ENCODE peak calls at places on chromosomes 12 and 14, in nine cellular contexts. One of them, this sample, is unnamed. For H3K36me3 and H3K27me3, the result is how much of the 10 kb centered on the place peaks cover.

GRCh38 chr12:57242329-57242690 is 8.7 kb downstream of the STAC3 start:
- DNase-seq in bronchial epithelial cell: no peak
- DNase-seq in RWPE2: peak
- DNase-seq in CD4-positive, CD25-positive, alpha-beta regulatory T cell: peak
- DNase-seq in Panc1: no peak
- DNase-seq in CD8-positive, alpha-beta T cell: no peak
- DNase-seq in fibroblast of lung: no peak
- DNase-seq in aorta: no peak
- DNase-seq in mesendoderm: no peak
- DNase-seq in this sample: no peak

GRCh38 chr12:14810953-14811483 is 3.0 kb downstream of the SMCO3 start:
- DNase-seq in bronchial epithelial cell: peak
- DNase-seq in RWPE2: no peak
- DNase-seq in CD4-positive, CD25-positive, alpha-beta regulatory T cell: peak
- DNase-seq in Panc1: no peak
- DNase-seq in CD8-positive, alpha-beta T cell: no peak
- DNase-seq in fibroblast of lung: peak
- DNase-seq in aorta: no peak
- DNase-seq in mesendoderm: peak
- DNase-seq in this sample: no peak

GRCh38 chr14:76924363-76925151 is 98.3 kb downstream of the LRRC74A start:
- DNase-seq in bronchial epithelial cell: no peak
- DNase-seq in RWPE2: no peak
- DNase-seq in CD4-positive, CD25-positive, alpha-beta regulatory T cell: peak
- DNase-seq in Panc1: no peak
- DNase-seq in CD8-positive, alpha-beta T cell: no peak
- DNase-seq in fibroblast of lung: peak
- DNase-seq in aorta: no peak
- DNase-seq in mesendoderm: peak
- DNase-seq in this sample: no peak

GRCh38 chr12:11920231-11920630 is 150.5 kb upstream of the BCL2L14 start:
- DNase-seq in bronchial epithelial cell: no peak
- DNase-seq in RWPE2: no peak
- DNase-seq in CD4-positive, CD25-positive, alpha-beta regulatory T cell: no peak
- DNase-seq in Panc1: no peak
- DNase-seq in CD8-positive, alpha-beta T cell: no peak
- DNase-seq in fibroblast of lung: peak
- DNase-seq in aorta: no peak
- DNase-seq in mesendoderm: no peak
- DNase-seq in this sample: no peak

GRCh38 chr14:66003082-66003740 is 483.0 kb upstream of the CCDC196 start:
- DNase-seq in bronchial epithelial cell: peak
- DNase-seq in RWPE2: no peak
- DNase-seq in CD4-positive, CD25-positive, alpha-beta regulatory T cell: no peak
- DNase-seq in Panc1: no peak
- DNase-seq in CD8-positive, alpha-beta T cell: no peak
- DNase-seq in fibroblast of lung: no peak
- DNase-seq in aorta: no peak
- DNase-seq in mesendoderm: no peak
- DNase-seq in this sample: peak

GRCh38 chr12:79844693-79845092 is 90.2 kb downstream of the PPP1R12A start:
- DNase-seq in bronchial epithelial cell: peak
- DNase-seq in RWPE2: no peak
- DNase-seq in CD4-positive, CD25-positive, alpha-beta regulatory T cell: no peak
- DNase-seq in Panc1: no peak
- DNase-seq in CD8-positive, alpha-beta T cell: no peak
- DNase-seq in fibroblast of lung: peak
- DNase-seq in aorta: no peak
- DNase-seq in mesendoderm: peak
- DNase-seq in this sample: no peak

GRCh38 chr12:28536088-28536487 is 345.8 kb downstream of the CCDC91 start:
- DNase-seq in bronchial epithelial cell: peak
- DNase-seq in RWPE2: no peak
- DNase-seq in CD4-positive, CD25-positive, alpha-beta regulatory T cell: no peak
- DNase-seq in Panc1: no peak
- DNase-seq in CD8-positive, alpha-beta T cell: no peak
- DNase-seq in fibroblast of lung: peak
- DNase-seq in aorta: no peak
- DNase-seq in mesendoderm: no peak
- DNase-seq in this sample: no peak

GRCh38 chr12:125633686-125634085 is 568.5 kb downstream of the AACS start:
- DNase-seq in bronchial epithelial cell: peak
- DNase-seq in RWPE2: no peak
- DNase-seq in CD4-positive, CD25-positive, alpha-beta regulatory T cell: no peak
- DNase-seq in Panc1: no peak
- DNase-seq in CD8-positive, alpha-beta T cell: no peak
- DNase-seq in fibroblast of lung: no peak
- DNase-seq in aorta: no peak
- DNase-seq in mesendoderm: peak
- DNase-seq in this sample: no peak

GRCh38 chr12:88579941-88580871 is at the start of gene KITLG:
- DNase-seq in bronchial epithelial cell: peak
- DNase-seq in RWPE2: peak
- DNase-seq in CD4-positive, CD25-positive, alpha-beta regulatory T cell: peak
- DNase-seq in Panc1: no peak
- DNase-seq in CD8-positive, alpha-beta T cell: no peak
- DNase-seq in fibroblast of lung: peak
- DNase-seq in aorta: peak
- DNase-seq in mesendoderm: peak
- DNase-seq in this sample: peak

GRCh38 chr14:93317836-93318807 is 14.7 kb downstream of the BTBD7 start:
- DNase-seq in bronchial epithelial cell: peak
- DNase-seq in RWPE2: no peak
- DNase-seq in CD4-positive, CD25-positive, alpha-beta regulatory T cell: no peak
- DNase-seq in Panc1: no peak
- DNase-seq in CD8-positive, alpha-beta T cell: no peak
- DNase-seq in fibroblast of lung: peak
- DNase-seq in aorta: no peak
- DNase-seq in mesendoderm: peak
- DNase-seq in this sample: no peak

GRCh38 chr14:71591929-71592328 is 340.3 kb upstream of the RGS6 start:
- DNase-seq in bronchial epithelial cell: peak
- DNase-seq in RWPE2: no peak
- DNase-seq in CD4-positive, CD25-positive, alpha-beta regulatory T cell: peak
- DNase-seq in Panc1: peak
- DNase-seq in CD8-positive, alpha-beta T cell: no peak
- DNase-seq in fibroblast of lung: peak
- DNase-seq in aorta: no peak
- DNase-seq in mesendoderm: no peak
- DNase-seq in this sample: no peak

GRCh38 chr14:67365476-67365875 is 5.3 kb downstream of the EIF2S1 start:
- DNase-seq in bronchial epithelial cell: no peak
- DNase-seq in RWPE2: no peak
- DNase-seq in CD4-positive, CD25-positive, alpha-beta regulatory T cell: no peak
- DNase-seq in Panc1: no peak
- DNase-seq in CD8-positive, alpha-beta T cell: no peak
- DNase-seq in fibroblast of lung: no peak
- DNase-seq in aorta: no peak
- DNase-seq in mesendoderm: no peak
- DNase-seq in this sample: no peak

GRCh38 chr14:67373347-67373746 is 13.2 kb downstream of the EIF2S1 start:
- DNase-seq in bronchial epithelial cell: no peak
- DNase-seq in RWPE2: no peak
- DNase-seq in CD4-positive, CD25-positive, alpha-beta regulatory T cell: peak
- DNase-seq in Panc1: no peak
- DNase-seq in CD8-positive, alpha-beta T cell: no peak
- DNase-seq in fibroblast of lung: no peak
- DNase-seq in aorta: no peak
- DNase-seq in mesendoderm: no peak
- DNase-seq in this sample: no peak

GRCh38 chr14:67372833-67373232 is 12.7 kb downstream of the EIF2S1 start:
- DNase-seq in bronchial epithelial cell: no peak
- DNase-seq in RWPE2: no peak
- DNase-seq in CD4-positive, CD25-positive, alpha-beta regulatory T cell: no peak
- DNase-seq in Panc1: no peak
- DNase-seq in CD8-positive, alpha-beta T cell: no peak
- DNase-seq in fibroblast of lung: no peak
- DNase-seq in aorta: no peak
- DNase-seq in mesendoderm: no peak
- DNase-seq in this sample: no peak

GRCh38 chr14:67371247-67372148 is 11.4 kb downstream of the EIF2S1 start:
- DNase-seq in bronchial epithelial cell: no peak
- DNase-seq in RWPE2: no peak
- DNase-seq in CD4-positive, CD25-positive, alpha-beta regulatory T cell: no peak
- DNase-seq in Panc1: no peak
- DNase-seq in CD8-positive, alpha-beta T cell: no peak
- DNase-seq in fibroblast of lung: peak
- DNase-seq in aorta: no peak
- DNase-seq in mesendoderm: no peak
- DNase-seq in this sample: no peak

DNA sequence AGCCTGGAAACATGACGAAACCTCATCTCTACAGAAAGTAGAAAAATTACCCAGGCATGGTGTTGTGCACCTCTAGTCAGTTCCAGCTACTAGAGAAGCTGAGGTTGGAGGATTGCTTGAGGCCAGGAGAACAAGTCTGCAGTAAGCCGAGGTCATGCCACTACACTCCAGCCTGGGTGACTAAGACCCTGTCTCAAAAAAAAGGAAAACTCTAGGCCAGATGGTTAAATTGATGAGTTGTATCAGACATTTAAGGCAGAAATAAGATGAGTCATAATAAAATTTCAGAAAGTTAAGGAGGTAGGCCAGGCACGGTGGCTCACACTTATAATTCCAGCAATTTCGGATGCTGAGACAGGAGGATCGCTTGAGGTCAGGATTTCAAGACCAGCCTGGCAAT is 10.7 kb downstream of the EIF2S1 start:
- DNase-seq in bronchial epithelial cell: no peak
- DNase-seq in RWPE2: no peak
- DNase-seq in CD4-positive, CD25-positive, alpha-beta regulatory T cell: no peak
- DNase-seq in Panc1: no peak
- DNase-seq in CD8-positive, alpha-beta T cell: no peak
- DNase-seq in fibroblast of lung: no peak
- DNase-seq in aorta: no peak
- DNase-seq in mesendoderm: no peak
- DNase-seq in this sample: no peak
- H3K36me3 ChIP-seq in bronchial epithelial cell: under half
- H3K36me3 ChIP-seq in RWPE2: half or more
- H3K36me3 ChIP-seq in CD4-positive, CD25-positive, alpha-beta regulatory T cell: half or more
- H3K36me3 ChIP-seq in Panc1: half or more
- H3K36me3 ChIP-seq in CD8-positive, alpha-beta T cell: half or more
- H3K36me3 ChIP-seq in fibroblast of lung: under half
- H3K36me3 ChIP-seq in aorta: under half
- H3K36me3 ChIP-seq in mesendoderm: under half
- H3K36me3 ChIP-seq in this sample: half or more

GRCh38 chr14:74401504-74402241 is 24.3 kb downstream of the SYNDIG1L start:
- DNase-seq in bronchial epithelial cell: no peak
- DNase-seq in RWPE2: peak
- DNase-seq in CD4-positive, CD25-positive, alpha-beta regulatory T cell: peak
- DNase-seq in Panc1: no peak
- DNase-seq in CD8-positive, alpha-beta T cell: peak
- DNase-seq in fibroblast of lung: no peak
- DNase-seq in aorta: peak
- DNase-seq in mesendoderm: peak
- DNase-seq in this sample: peak
- H3K4me3 ChIP-seq in bronchial epithelial cell: no peak
- H3K4me3 ChIP-seq in RWPE2: no peak
- H3K4me3 ChIP-seq in CD4-positive, CD25-positive, alpha-beta regulatory T cell: peak
- H3K4me3 ChIP-seq in Panc1: no peak
- H3K4me3 ChIP-seq in CD8-positive, alpha-beta T cell: peak
- H3K4me3 ChIP-seq in fibroblast of lung: no peak
- H3K4me3 ChIP-seq in aorta: no peak
- H3K4me3 ChIP-seq in mesendoderm: no peak
- H3K4me3 ChIP-seq in this sample: no peak

DNA sequence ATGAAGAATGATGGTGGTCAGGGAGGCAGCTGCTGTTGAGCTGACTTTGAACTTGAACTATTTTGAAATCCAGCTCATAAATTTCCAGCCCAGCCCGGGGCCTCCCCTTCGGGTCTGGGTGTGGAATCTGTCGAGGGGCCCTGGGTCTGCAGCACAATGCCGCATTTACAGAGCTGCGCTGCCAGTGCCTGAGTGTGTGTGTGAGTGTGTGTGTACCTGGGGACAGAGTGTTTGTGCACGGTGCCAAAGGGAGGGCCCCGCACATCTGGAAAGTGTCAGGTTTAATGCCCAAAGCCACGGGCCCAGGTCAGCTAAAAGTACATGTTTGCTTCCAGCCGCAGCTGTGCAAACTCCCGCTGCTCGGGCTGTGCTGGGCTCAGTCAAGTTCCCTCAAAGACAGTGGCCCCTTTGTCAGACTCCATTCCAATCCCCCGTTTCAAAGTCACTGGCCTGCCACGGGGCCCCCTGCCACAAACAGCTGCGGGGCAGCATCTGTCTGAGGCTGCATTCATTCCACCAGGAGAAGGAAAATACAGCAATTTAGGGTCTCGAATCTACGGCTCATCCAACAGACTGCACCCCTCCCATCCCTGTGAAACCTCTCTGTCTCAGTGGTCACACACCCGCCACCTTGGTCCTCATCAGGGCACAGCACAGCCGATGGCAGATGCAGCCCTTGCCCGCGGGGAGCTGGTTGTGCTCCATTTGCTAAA is 16.3 kb upstream of the RFLNA start:
- DNase-seq in bronchial epithelial cell: no peak
- DNase-seq in RWPE2: no peak
- DNase-seq in CD4-positive, CD25-positive, alpha-beta regulatory T cell: no peak
- DNase-seq in Panc1: no peak
- DNase-seq in CD8-positive, alpha-beta T cell: no peak
- DNase-seq in fibroblast of lung: no peak
- DNase-seq in aorta: no peak
- DNase-seq in mesendoderm: no peak
- DNase-seq in this sample: no peak
- H3K27me3 ChIP-seq in bronchial epithelial cell: under half
- H3K27me3 ChIP-seq in RWPE2: under half
- H3K27me3 ChIP-seq in CD4-positive, CD25-positive, alpha-beta regulatory T cell: under half
- H3K27me3 ChIP-seq in Panc1: under half
- H3K27me3 ChIP-seq in CD8-positive, alpha-beta T cell: under half
- H3K27me3 ChIP-seq in fibroblast of lung: under half
- H3K27me3 ChIP-seq in aorta: under half
- H3K27me3 ChIP-seq in mesendoderm: under half
- H3K27me3 ChIP-seq in this sample: under half

GRCh38 chr14:99229654-99230215 is 42.3 kb downstream of the BCL11B start:
- DNase-seq in bronchial epithelial cell: no peak
- DNase-seq in RWPE2: no peak
- DNase-seq in CD4-positive, CD25-positive, alpha-beta regulatory T cell: peak
- DNase-seq in Panc1: no peak
- DNase-seq in CD8-positive, alpha-beta T cell: no peak
- DNase-seq in fibroblast of lung: no peak
- DNase-seq in aorta: no peak
- DNase-seq in mesendoderm: no peak
- DNase-seq in this sample: no peak
- H3K36me3 ChIP-seq in bronchial epithelial cell: under half
- H3K36me3 ChIP-seq in RWPE2: under half
- H3K36me3 ChIP-seq in CD4-positive, CD25-positive, alpha-beta regulatory T cell: under half
- H3K36me3 ChIP-seq in Panc1: under half
- H3K36me3 ChIP-seq in CD8-positive, alpha-beta T cell: under half
- H3K36me3 ChIP-seq in fibroblast of lung: under half
- H3K36me3 ChIP-seq in aorta: under half
- H3K36me3 ChIP-seq in mesendoderm: under half
- H3K36me3 ChIP-seq in this sample: under half

GRCh38 chr12:65188179-65188709 is 18.9 kb downstream of the LEMD3 start:
- DNase-seq in bronchial epithelial cell: no peak
- DNase-seq in RWPE2: no peak
- DNase-seq in CD4-positive, CD25-positive, alpha-beta regulatory T cell: no peak
- DNase-seq in Panc1: no peak
- DNase-seq in CD8-positive, alpha-beta T cell: no peak
- DNase-seq in fibroblast of lung: peak
- DNase-seq in aorta: no peak
- DNase-seq in mesendoderm: no peak
- DNase-seq in this sample: no peak
- H3K4me3 ChIP-seq in bronchial epithelial cell: no peak
- H3K4me3 ChIP-seq in RWPE2: no peak
- H3K4me3 ChIP-seq in CD4-positive, CD25-positive, alpha-beta regulatory T cell: peak
- H3K4me3 ChIP-seq in Panc1: no peak
- H3K4me3 ChIP-seq in CD8-positive, alpha-beta T cell: no peak
- H3K4me3 ChIP-seq in fibroblast of lung: no peak
- H3K4me3 ChIP-seq in aorta: no peak
- H3K4me3 ChIP-seq in mesendoderm: no peak
- H3K4me3 ChIP-seq in this sample: no peak

This sample was measured in left lung.